ENCODE peak calls at places on chromosomes 6 and 20, in ten cellular contexts. C is transverse colon, U is heart left ventricle, E is stomach, J is HepG2, F is right lobe of liver, B is tibial nerve, N is endothelial cell of umbilical vein, D is adrenal gland, K is body of pancreas. Q is an unnamed sample.

GRCh38 chr6:23783901-23784300 is 342.1 kb upstream of the NRSN1 start:
- DNase-seq in C (no peak), U (no peak), E (no peak), J (no peak), F (no peak), B (no peak), N (no peak), D (no peak), K (no peak), Q (no peak)

GRCh38 chr6:5582758-5583157 is 321.4 kb downstream of the FARS2 start:
- DNase-seq in C (no peak), U (no peak), E (no peak), J (no peak), F (no peak), B (no peak), N (no peak), D (no peak), K (no peak), Q (no peak)

GRCh38 chr6:167237438-167237837 is 53.7 kb upstream of the UNC93A start:
- DNase-seq in C (no peak), U (no peak), E (no peak), J (no peak), F (no peak), B (no peak), N (no peak), D (no peak), K (no peak), Q (no peak)

GRCh38 chr20:48787861-48788375 is 39.9 kb downstream of the PREX1 start:
- DNase-seq in C (no peak), U (no peak), E (no peak), J (peak; percentile 17), F (no peak), B (no peak), N (no peak), D (peak; percentile 42), K (no peak), Q (no peak)

GRCh38 chr20:6178537-6178936 is 55.7 kb upstream of the FERMT1 start:
- DNase-seq in C (no peak), U (no peak), E (no peak), J (peak; percentile 39), F (no peak), B (no peak), N (peak; percentile 67), D (no peak), K (no peak), Q (no peak)

GRCh38 chr6:56102216-56102615 is 145.2 kb downstream of the COL21A1 start:
- DNase-seq in C (no peak), U (no peak), E (no peak), J (no peak), F (no peak), B (no peak), N (no peak), D (no peak), K (no peak), Q (no peak)

GRCh38 chr6:110944681-110945151 is 13.8 kb upstream of the GTF3C6 start:
- DNase-seq in C (no peak), U (no peak), E (no peak), J (peak; percentile 9), F (no peak), B (no peak), N (peak; percentile 39), D (no peak), K (no peak), Q (peak; percentile 46)

GRCh38 chr6:167708501-167709094 is 118.1 kb upstream of the AFDN start:
- DNase-seq in C (no peak), U (no peak), E (no peak), J (no peak), F (peak; percentile 24), B (no peak), N (no peak), D (no peak), K (no peak), Q (no peak)

GRCh38 chr20:56328861-56329260 is 29.9 kb upstream of the FAM210B start:
- DNase-seq in C (no peak), U (no peak), E (no peak), J (peak; percentile 25), F (no peak), B (no peak), N (no peak), D (peak; percentile 37), K (no peak), Q (no peak)

GRCh38 chr6:152099816-152100618 is 292.5 kb downstream of the ESR1 start:
- DNase-seq in C (peak; percentile 10), U (peak; percentile 42), E (no peak), J (no peak), F (no peak), B (no peak), N (peak; percentile 68), D (no peak), K (no peak), Q (no peak)

GRCh38 chr20:57652865-57653545 is 32.8 kb upstream of the ZBP1 start:
- DNase-seq in C (no peak), U (peak; percentile 16), E (peak; percentile 22), J (no peak), F (peak; percentile 44), B (no peak), N (no peak), D (no peak), K (no peak), Q (peak; percentile 7)

GRCh38 chr6:56616967-56617366 is 25.7 kb downstream of the DST start:
- DNase-seq in C (no peak), U (no peak), E (no peak), J (no peak), F (no peak), B (no peak), N (no peak), D (no peak), K (no peak), Q (no peak)

GRCh38 chr6:38673397-38674165 is 29.4 kb downstream of the GLO1 start:
- DNase-seq in C (no peak), U (no peak), E (no peak), J (no peak), F (no peak), B (no peak), N (peak; percentile 71), D (no peak), K (no peak), Q (no peak)

GRCh38 chr6:41199427-41200246 is 1.3 kb downstream of the TREML2 start:
- DNase-seq in C (no peak), U (no peak), E (no peak), J (no peak), F (no peak), B (no peak), N (no peak), D (no peak), K (no peak), Q (no peak)

GRCh38 chr6:166441641-166442078 is 58.9 kb upstream of the MPC1 start:
- DNase-seq in C (no peak), U (no peak), E (no peak), J (no peak), F (no peak), B (no peak), N (no peak), D (no peak), K (no peak), Q (no peak)

GRCh38 chr6:118350881-118351430 is 197.1 kb upstream of the PLN start:
- DNase-seq in C (no peak), U (no peak), E (no peak), J (no peak), F (no peak), B (no peak), N (no peak), D (no peak), K (no peak), Q (no peak)

GRCh38 chr20:42484335-42484734 is 705.4 kb downstream of the PTPRT start:
- DNase-seq in C (no peak), U (no peak), E (no peak), J (no peak), F (no peak), B (peak; percentile 22), N (no peak), D (peak; percentile 10), K (no peak), Q (no peak)

DNA sequence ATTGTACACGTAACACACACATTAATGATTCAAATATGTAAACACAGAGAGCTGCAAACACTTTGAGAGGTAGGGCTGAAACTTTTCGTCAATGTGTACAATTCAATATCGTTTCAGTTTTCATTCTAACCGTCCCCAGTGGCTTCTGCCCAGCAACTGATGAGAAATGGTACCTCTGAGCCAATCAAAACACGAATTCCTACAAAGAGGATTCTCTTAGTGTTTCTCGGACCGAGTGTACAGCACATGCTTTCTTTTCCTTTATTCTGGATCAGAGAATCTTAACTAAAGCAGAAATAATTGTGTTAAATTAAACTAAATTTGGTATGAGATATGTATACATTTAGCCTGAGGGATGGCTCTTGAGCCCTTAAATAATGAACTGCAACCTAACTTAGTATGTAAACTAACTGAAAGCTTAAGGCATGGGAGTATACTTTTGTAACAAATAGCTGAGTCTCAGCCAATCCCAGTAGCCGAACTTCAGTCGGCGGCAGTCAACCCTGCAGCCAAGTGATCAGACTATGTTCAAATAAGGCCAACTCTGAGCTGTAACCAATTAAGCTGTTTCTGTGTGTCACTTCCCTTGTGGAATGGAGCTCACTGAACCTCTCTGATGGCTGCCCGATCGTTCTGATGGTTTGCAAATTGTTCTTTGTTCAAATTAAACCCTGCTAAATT is 16.1 kb downstream of the BTN2A1 start:
- DNase-seq in C (peak; percentile 89), U (peak; percentile 84), E (peak; percentile 87), J (peak; percentile 90), F (peak; percentile 82), B (peak; percentile 67), N (peak; percentile 98), D (peak; percentile 84), K (peak; percentile 78), Q (peak; percentile 41)
- TF ChIP-seq POLR2A in C (peak; percentile 88), U (no peak), E (no peak), J (peak; percentile 62), F (peak; percentile 89), B (peak; percentile 57), N (peak; percentile 75), D (peak; percentile 55), K (peak; percentile 63), Q (peak; percentile 96)

GRCh38 chr6:28353981-28354676 is 4.4 kb downstream of the ZKSCAN3 start:
- DNase-seq in C (peak; percentile 82), U (peak; percentile 74), E (peak; percentile 76), J (no peak), F (no peak), B (no peak), N (peak; percentile 86), D (peak; percentile 42), K (peak; percentile 74), Q (no peak)
- TF ChIP-seq POLR2A in C (no peak), U (no peak), E (no peak), J (no peak), F (no peak), B (no peak), N (peak; percentile 54), D (no peak), K (no peak), Q (no peak)

DNA sequence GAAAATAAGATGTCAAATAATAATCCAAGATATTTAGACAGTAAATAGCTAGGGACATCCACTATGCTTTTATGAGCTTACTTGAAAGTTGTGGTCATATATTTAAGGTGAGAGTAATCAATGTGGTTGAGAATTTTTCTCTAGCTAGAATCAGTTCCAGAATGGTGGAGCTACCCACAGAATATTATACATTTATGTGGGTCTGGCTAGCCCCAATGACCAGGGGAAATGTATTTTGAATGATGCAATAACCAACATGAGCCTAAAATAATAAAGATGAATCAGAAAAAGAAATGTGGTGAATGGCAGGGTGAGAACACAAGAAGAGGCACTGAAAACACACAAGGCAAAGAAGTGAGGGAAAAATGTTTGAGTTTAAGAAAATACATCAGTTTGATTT is 325.7 kb downstream of the TBC1D32 start:
- DNase-seq in C (no peak), U (no peak), E (no peak), J (no peak), F (no peak), B (no peak), N (no peak), D (no peak), K (no peak), Q (no peak)
- TF ChIP-seq POLR2A in C (no peak), U (no peak), E (no peak), J (no peak), F (no peak), B (no peak), N (no peak), D (no peak), K (no peak), Q (no peak)

GRCh38 chr6:4316867-4317400 is 181.6 kb upstream of the ECI2 start:
- DNase-seq in C (peak; percentile 71), U (peak; percentile 65), E (peak; percentile 37), J (no peak), F (no peak), B (no peak), N (peak; percentile 91), D (peak; percentile 43), K (peak; percentile 25), Q (no peak)
- TF ChIP-seq POLR2A in C (peak; percentile 36), U (no peak), E (no peak), J (no peak), F (no peak), B (no peak), N (no peak), D (no peak), K (no peak), Q (no peak)

Q was measured in GM12891.